ENCODE peak calls at places on chromosomes 3 and 15, in seven cellular contexts. W, T, L, S, F, V and X are unnamed samples.

GRCh38 chr3:107988464-107989156 is 102.2 kb downstream of the CD47 start:
- DNase-seq in W (no peak), S (peak; percentile 62), V (peak; percentile 55), T (peak; percentile 63), L (no peak), F (peak; percentile 83), X (peak; percentile 84)

GRCh38 chr15:100704281-100705055 is 102.1 kb downstream of the ASB7 start:
- DNase-seq in V (no peak), L (no peak), W (no peak), T (no peak), S (no peak), F (peak; percentile 9), X (peak; percentile 97)

GRCh38 chr3:136852180-136852579 is 9.8 kb upstream of the NCK1 start:
- DNase-seq in S (no peak), F (no peak), T (no peak), V (no peak), W (no peak), L (no peak), X (no peak)

GRCh38 chr3:120177151-120177550 is 82.9 kb upstream of the GSK3B start:
- DNase-seq in V (peak; percentile 21), L (peak; percentile 91), S (no peak), W (no peak), T (peak; percentile 62), F (peak; percentile 73), X (peak; percentile 95)

GRCh38 chr3:42164635-42165034 is 73.5 kb downstream of the TRAK1 start:
- DNase-seq in V (no peak), W (no peak), S (no peak), L (no peak), F (no peak), T (no peak), X (no peak)

GRCh38 chr15:73015493-73015892 is 36.8 kb upstream of the NEO1 start:
- DNase-seq in S (no peak), L (no peak), T (no peak), V (no peak), F (no peak), W (no peak), X (no peak)

GRCh38 chr3:14216257-14217048 is 37.8 kb downstream of the LSM3 start:
- DNase-seq in W (peak; percentile 93), V (peak; percentile 70), T (peak; percentile 75), F (no peak), L (no peak), S (no peak), X (no peak)

GRCh38 chr15:89360294-89360971 is 25.8 kb upstream of the POLG start:
- DNase-seq in T (no peak), S (no peak), W (no peak), V (no peak), L (no peak), F (peak; percentile 21), X (no peak)

GRCh38 chr3:65953301-65953812 is 85.4 kb downstream of the MAGI1 start:
- DNase-seq in T (no peak), V (no peak), W (no peak), F (peak; percentile 86), L (no peak), S (peak; percentile 77), X (no peak)

GRCh38 chr15:35724626-35725025 is 178.7 kb upstream of the DPH6 start:
- DNase-seq in S (no peak), L (no peak), V (no peak), F (no peak), T (no peak), W (no peak), X (no peak)

GRCh38 chr15:89362203-89363101 is 27.8 kb upstream of the POLG start:
- DNase-seq in T (no peak), F (peak; percentile 66), S (no peak), W (no peak), V (no peak), L (no peak), X (no peak)

GRCh38 chr15:68637755-68638405 is 59.1 kb downstream of the CORO2B start:
- DNase-seq in W (no peak), V (no peak), L (no peak), T (peak; percentile 87), F (no peak), S (no peak), X (peak; percentile 55)

GRCh38 chr3:100783619-100784018 is 74.3 kb downstream of the TFG start:
- DNase-seq in L (no peak), F (no peak), T (no peak), S (no peak), W (no peak), V (no peak), X (no peak)

GRCh38 chr3:126971891-126972351 is 11.0 kb upstream of the PLXNA1 start:
- DNase-seq in L (peak; percentile 94), F (peak; percentile 95), V (no peak), T (peak; percentile 77), W (no peak), S (no peak), X (peak; percentile 77)

GRCh38 chr3:176755552-176755951 is 441.7 kb downstream of the TBL1XR1 start:
- DNase-seq in V (no peak), L (no peak), T (no peak), S (no peak), W (no peak), F (no peak), X (no peak)
- H3K9me3 ChIP-seq in V (no peaks in the 10 kb centered on the region), L (no peaks in the 10 kb centered on the region), T (no peaks in the 10 kb centered on the region), S (no peaks in the 10 kb centered on the region), W (no peaks in the 10 kb centered on the region), F (no peaks in the 10 kb centered on the region), X (no peaks in the 10 kb centered on the region)

GRCh38 chr15:27706300-27706699 is 392.8 kb downstream of the OCA2 start:
- DNase-seq in W (no peak), S (no peak), V (no peak), T (no peak), F (no peak), L (no peak), X (no peak)
- H3K9me3 ChIP-seq in W (no peaks in the 10 kb centered on the region), S (no peaks in the 10 kb centered on the region), V (no peaks in the 10 kb centered on the region), T (peaks cover 4% of the 10 kb centered on the region), F (no peaks in the 10 kb centered on the region), L (no peaks in the 10 kb centered on the region), X (no peaks in the 10 kb centered on the region)

GRCh38 chr3:157180262-157180661 is 20.3 kb upstream of the CCNL1 start:
- DNase-seq in S (no peak), L (no peak), F (no peak), V (no peak), T (no peak), W (no peak), X (no peak)
- H3K9me3 ChIP-seq in S (no peaks in the 10 kb centered on the region), L (no peaks in the 10 kb centered on the region), F (no peaks in the 10 kb centered on the region), V (no peaks in the 10 kb centered on the region), T (no peaks in the 10 kb centered on the region), W (peaks cover 8% of the 10 kb centered on the region), X (no peaks in the 10 kb centered on the region)

GRCh38 chr15:25176991-25177954 is 222.5 kb downstream of the SNRPN start:
- DNase-seq in S (peak; percentile 39), L (no peak), T (peak; percentile 28), V (peak; percentile 32), F (peak; percentile 43), W (no peak), X (no peak)
- H3K9me3 ChIP-seq in S (no peaks in the 10 kb centered on the region), L (peaks cover 19% of the 10 kb centered on the region), T (peaks cover 13% of the 10 kb centered on the region), V (no peaks in the 10 kb centered on the region), F (no peaks in the 10 kb centered on the region), W (no peaks in the 10 kb centered on the region), X (no peaks in the 10 kb centered on the region)

DNA sequence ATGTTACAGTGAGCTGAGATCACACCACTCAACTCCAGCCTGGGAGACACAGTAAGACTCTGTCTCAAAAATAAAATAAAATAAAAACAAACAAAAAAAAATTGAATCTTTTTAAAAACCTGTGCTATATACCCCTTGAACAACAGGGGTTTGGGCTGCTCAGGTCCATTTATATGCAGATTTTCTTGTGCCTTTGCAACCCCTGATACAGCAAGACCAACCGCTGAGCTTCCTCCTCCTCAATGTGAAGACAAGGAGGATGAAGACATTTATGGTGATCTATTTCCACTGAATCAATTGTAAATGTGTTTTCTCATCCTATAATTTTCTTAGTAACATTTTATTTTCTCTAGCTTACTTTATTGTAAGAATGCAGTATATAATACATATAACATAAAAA is 831.0 kb upstream of the ARPP21 start:
- DNase-seq in W (no peak), S (no peak), V (no peak), F (no peak), T (no peak), L (no peak), X (no peak)
- H3K9me3 ChIP-seq in W (no peaks in the 10 kb centered on the region), S (no peaks in the 10 kb centered on the region), V (no peaks in the 10 kb centered on the region), F (no peaks in the 10 kb centered on the region), T (no peaks in the 10 kb centered on the region), L (no peaks in the 10 kb centered on the region), X (no peaks in the 10 kb centered on the region)

GRCh38 chr3:171850968-171851600 is 7.9 kb downstream of the TMEM212 start:
- DNase-seq in L (no peak), F (no peak), S (no peak), W (no peak), V (no peak), T (no peak), X (no peak)

GRCh38 chr3:171850324-171850697 is 7.2 kb downstream of the TMEM212 start:
- DNase-seq in V (no peak), T (no peak), F (no peak), L (no peak), S (no peak), W (no peak), X (no peak)

GRCh38 chr3:171849632-171850323 is 6.6 kb downstream of the TMEM212 start:
- DNase-seq in L (no peak), V (no peak), T (no peak), F (no peak), S (no peak), W (no peak), X (no peak)

GRCh38 chr3:171851685-171852084 is 8.5 kb downstream of the TMEM212 start:
- DNase-seq in V (no peak), F (no peak), L (no peak), S (no peak), W (no peak), T (no peak), X (no peak)

GRCh38 chr3:171854649-171855305 is 11.6 kb downstream of the TMEM212 start:
- DNase-seq in T (no peak), W (peak; percentile 33), V (no peak), F (no peak), S (no peak), L (no peak), X (no peak)
- H3K9me3 ChIP-seq in T (peaks cover 12% of the 10 kb centered on the region), W (peaks cover 18% of the 10 kb centered on the region), V (no peaks in the 10 kb centered on the region), F (no peaks in the 10 kb centered on the region), S (no peaks in the 10 kb centered on the region), L (no peaks in the 10 kb centered on the region), X (no peaks in the 10 kb centered on the region)

GRCh38 chr15:98025237-98025636 is 64.7 kb downstream of the ARRDC4 start:
- DNase-seq in W (no peak), F (no peak), S (no peak), T (no peak), L (peak; percentile 42), V (no peak), X (peak; percentile 59)
- H3K9me3 ChIP-seq in W (no peaks in the 10 kb centered on the region), F (no peaks in the 10 kb centered on the region), S (no peaks in the 10 kb centered on the region), T (no peaks in the 10 kb centered on the region), L (no peaks in the 10 kb centered on the region), V (no peaks in the 10 kb centered on the region), X (no peaks in the 10 kb centered on the region)

GRCh38 chr3:111762535-111762934 is 96.5 kb upstream of the PHLDB2 start:
- DNase-seq in S (no peak), W (no peak), L (no peak), V (no peak), F (no peak), T (no peak), X (peak; percentile 26)
- H3K9me3 ChIP-seq in S (no peaks in the 10 kb centered on the region), W (no peaks in the 10 kb centered on the region), L (no peaks in the 10 kb centered on the region), V (no peaks in the 10 kb centered on the region), F (no peaks in the 10 kb centered on the region), T (no peaks in the 10 kb centered on the region), X (no peaks in the 10 kb centered on the region)

GRCh38 chr3:147413712-147414325 is 4.7 kb downstream of the ZIC1 start:
- DNase-seq in V (no peak), L (no peak), F (no peak), W (no peak), T (no peak), S (no peak), X (no peak)
- H3K9me3 ChIP-seq in V (no peaks in the 10 kb centered on the region), L (no peaks in the 10 kb centered on the region), F (no peaks in the 10 kb centered on the region), W (no peaks in the 10 kb centered on the region), T (no peaks in the 10 kb centered on the region), S (no peaks in the 10 kb centered on the region), X (no peaks in the 10 kb centered on the region)

GRCh38 chr15:22232675-22233074 is 152.3 kb downstream of the OR4M2 start:
- DNase-seq in S (no peak), W (no peak), T (no peak), L (no peak), V (no peak), F (no peak), X (no peak)
- H3K9me3 ChIP-seq in S (no peaks in the 10 kb centered on the region), W (no peaks in the 10 kb centered on the region), T (peaks cover 3% of the 10 kb centered on the region), L (peaks cover 7% of the 10 kb centered on the region), V (no peaks in the 10 kb centered on the region), F (no peaks in the 10 kb centered on the region), X (peaks cover 5% of the 10 kb centered on the region)